ENCODE peak calls at places on chromosomes 2 and 18, in four cellular contexts. C, G, X and P are unnamed samples.

GRCh38 chr18:49690307-49690706 is 123.0 kb downstream of the ACAA2 start:
- DNase-seq in C (peak; percentile 85), G (no peak), X (no peak), P (peak; percentile 98)

GRCh38 chr2:138321458-138321857 is 180.1 kb upstream of the SPOPL start:
- DNase-seq in C (no peak), G (no peak), X (no peak), P (no peak)

GRCh38 chr2:162073776-162074578 is at the start of gene DPP4:
- DNase-seq in C (peak; percentile 18), G (peak; percentile 47), X (peak; percentile 77), P (peak; percentile 20)

GRCh38 chr2:56741601-56742102 is 557.9 kb downstream of the CCDC85A start:
- DNase-seq in C (peak; percentile 93), G (no peak), X (no peak), P (peak; percentile 95)

GRCh38 chr2:74199871-74200305 is 1.5 kb downstream of the MTHFD2 start:
- DNase-seq in C (peak; percentile 20), G (no peak), X (no peak), P (peak; percentile 35)

GRCh38 chr18:4106407-4107033 is 348.6 kb downstream of the DLGAP1 start:
- DNase-seq in C (peak; percentile 58), G (peak; percentile 34), X (peak; percentile 58), P (peak; percentile 67)

GRCh38 chr18:46950064-46950656 is 32.8 kb downstream of the KATNAL2 start:
- DNase-seq in C (peak; percentile 3), G (no peak), X (no peak), P (no peak)

GRCh38 chr2:39469807-39470206 is 32.7 kb upstream of the MAP4K3 start:
- DNase-seq in C (peak; percentile 54), G (no peak), X (peak; percentile 51), P (peak; percentile 43)

GRCh38 chr2:111930875-111931274 is 32.5 kb downstream of the MERTK start:
- DNase-seq in C (peak; percentile 40), G (no peak), X (no peak), P (peak; percentile 87)

GRCh38 chr2:241776336-241777166 is at the start of gene GAL3ST2:
- DNase-seq in C (no peak), G (no peak), X (peak; percentile 77), P (no peak)

GRCh38 chr2:20467789-20468548 is 21.1 kb downstream of the RHOB start:
- DNase-seq in C (no peak), G (no peak), X (no peak), P (no peak)

GRCh38 chr18:59881728-59882685 is 17.8 kb upstream of the PMAIP1 start:
- DNase-seq in C (peak; percentile 56), G (no peak), X (peak; percentile 52), P (peak; percentile 43)

GRCh38 chr2:19349911-19350677 is 8.3 kb downstream of the OSR1 start:
- DNase-seq in C (no peak), G (peak; percentile 36), X (peak; percentile 66), P (no peak)

GRCh38 chr18:54387631-54388030 is 29.9 kb downstream of the C18orf54 start:
- DNase-seq in C (no peak), G (no peak), X (no peak), P (peak; percentile 40)

GRCh38 chr18:33194793-33195192 is 245.7 kb downstream of the CCDC178 start:
- DNase-seq in C (no peak), G (no peak), X (no peak), P (no peak)

GRCh38 chr2:20141056-20141762 is 83.7 kb downstream of the SDC1 start:
- DNase-seq in C (peak; percentile 97), G (no peak), X (peak; percentile 43), P (peak; percentile 99)

GRCh38 chr18:22703883-22704626 is 229.1 kb upstream of the RBBP8 start:
- DNase-seq in C (peak; percentile 56), G (no peak), X (no peak), P (peak; percentile 70)

GRCh38 chr2:96800762-96801463 is 15.2 kb upstream of the CNNM3 start:
- DNase-seq in C (peak; percentile 29), G (peak; percentile 56), X (peak; percentile 85), P (peak; percentile 50)

GRCh38 chr2:227406177-227407031 is 18.7 kb upstream of the SCYGR1 start:
- DNase-seq in C (peak; percentile 97), G (no peak), X (peak; percentile 73), P (peak; percentile 98)

GRCh38 chr2:73250872-73251846 is 17.1 kb downstream of the CCT7 start:
- DNase-seq in C (no peak), G (no peak), X (no peak), P (no peak)

GRCh38 chr2:85680707-85681353 is 12.8 kb upstream of the SFTPB start:
- DNase-seq in C (no peak), G (no peak), X (no peak), P (peak; percentile 24)

GRCh38 chr2:59182249-59182648 is 941.1 kb upstream of the FANCL start:
- DNase-seq in C (peak; percentile 31), G (no peak), X (no peak), P (peak; percentile 23)

GRCh38 chr2:237298323-237299118 is 115.4 kb downstream of the COL6A3 start:
- DNase-seq in C (peak; percentile 95), G (no peak), X (no peak), P (peak; percentile 80)

GRCh38 chr2:18829976-18830375 is 240.6 kb upstream of the NT5C1B start:
- DNase-seq in C (peak; percentile 80), G (no peak), X (no peak), P (peak; percentile 24)

GRCh38 chr2:120445431-120446143 is 99.7 kb downstream of the INHBB start:
- DNase-seq in C (no peak), G (no peak), X (no peak), P (peak; percentile 16)

GRCh38 chr2:240670950-240671349 is 11.7 kb downstream of the AQP12B start:
- DNase-seq in C (no peak), G (no peak), X (no peak), P (no peak)

GRCh38 chr2:240672701-240673190 is 9.9 kb downstream of the AQP12B start:
- DNase-seq in C (no peak), G (no peak), X (no peak), P (no peak)

GRCh38 chr2:240670402-240670801 is 12.3 kb downstream of the AQP12B start:
- DNase-seq in C (no peak), G (no peak), X (no peak), P (no peak)

GRCh38 chr2:240672076-240672700 is 10.5 kb downstream of the AQP12B start:
- DNase-seq in C (no peak), G (no peak), X (no peak), P (no peak)
- H3K4me3 ChIP-seq in C (no peak overlapping the region), G (no peak overlapping the region), X (no peak overlapping the region), P (no peak overlapping the region)

DNA sequence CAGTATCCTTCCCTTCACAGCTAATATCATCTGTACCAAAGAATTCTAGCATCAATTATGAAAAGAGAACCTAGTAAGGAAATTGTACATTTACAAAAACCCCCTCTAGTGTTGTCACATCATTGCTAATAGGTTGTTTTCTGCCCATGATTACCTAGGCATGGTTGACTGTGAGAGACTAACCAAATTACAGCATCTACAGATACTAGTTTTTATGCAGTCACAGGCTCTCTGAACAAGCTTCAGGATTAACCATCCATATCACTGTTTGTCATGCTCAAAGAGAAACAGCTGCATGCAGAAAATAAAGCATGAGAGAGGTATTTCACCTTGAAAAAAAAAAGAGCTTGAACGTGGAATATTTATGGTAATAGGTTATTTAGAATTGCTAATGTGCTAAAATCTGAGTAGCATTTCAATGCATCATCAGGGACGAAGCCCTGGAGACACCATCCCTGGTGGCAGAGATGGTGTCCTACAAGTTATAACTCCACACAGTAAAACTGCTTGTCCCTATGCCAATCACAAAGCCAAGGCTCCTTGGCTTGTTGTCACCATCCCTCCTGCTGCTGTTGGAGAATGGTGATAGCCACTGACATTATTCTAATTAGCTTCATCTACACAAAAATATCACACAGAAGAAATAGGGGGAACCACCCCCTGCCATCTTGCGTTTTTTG is 5.4 kb downstream of the NEB start:
- DNase-seq in C (no peak), G (no peak), X (no peak), P (no peak)
- TF ChIP-seq CTCF in C (no peak), G (no peak), X (no peak), P (no peak)

GRCh38 chr18:80208620-80209019 is 38.7 kb downstream of the PARD6G start:
- DNase-seq in C (no peak), G (no peak), X (no peak), P (no peak)

GRCh38 chr18:80218341-80219227 is 28.7 kb downstream of the PARD6G start:
- DNase-seq in C (no peak), G (no peak), X (no peak), P (no peak)

GRCh38 chr18:80210312-80211083 is 36.8 kb downstream of the PARD6G start:
- DNase-seq in C (no peak), G (no peak), X (no peak), P (no peak)

GRCh38 chr18:80213173-80213572 is 34.1 kb downstream of the PARD6G start:
- DNase-seq in C (no peak), G (no peak), X (no peak), P (no peak)
- H3K4me3 ChIP-seq in C (no peak overlapping the region), G (no peak overlapping the region), X (no peak overlapping the region), P (no peak overlapping the region)

DNA sequence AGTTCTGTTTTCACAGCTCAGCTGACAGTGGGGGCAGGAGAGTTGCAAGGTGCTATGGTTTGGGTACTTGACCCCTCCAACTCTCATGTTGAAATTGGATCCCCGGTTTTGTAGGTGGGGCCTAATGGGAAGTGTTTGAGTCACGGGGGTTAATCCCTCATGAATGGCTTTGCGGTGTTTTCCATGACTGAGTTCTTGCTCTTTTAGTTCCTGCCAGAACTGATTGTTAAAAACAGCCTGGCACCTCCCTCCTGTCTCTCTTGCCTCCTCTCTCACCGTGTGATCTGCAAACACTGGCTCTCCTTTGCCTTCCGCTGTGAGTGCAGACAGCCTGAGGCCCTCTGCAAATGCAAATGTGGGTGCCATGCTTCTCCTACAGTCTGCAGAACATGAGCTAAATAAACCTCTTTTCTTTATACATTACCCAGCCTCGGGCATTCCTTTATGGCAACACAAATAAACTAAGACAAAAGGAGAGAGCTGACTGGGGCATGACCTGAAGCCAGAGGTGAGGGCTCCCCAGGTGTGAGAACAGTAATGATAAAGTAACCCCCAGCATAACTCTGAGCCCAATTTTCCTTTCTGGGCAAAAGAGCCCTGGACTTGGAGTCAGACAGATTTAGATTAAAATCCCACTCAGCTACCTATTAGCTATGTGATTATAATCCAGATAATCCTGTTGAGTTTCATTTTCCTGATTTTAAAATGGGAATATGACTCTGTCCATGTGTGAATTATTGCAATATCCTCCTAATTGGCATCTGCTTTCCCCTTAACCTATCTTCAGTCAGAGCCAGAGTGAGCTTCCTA is 64.9 kb upstream of the CAPN13 start:
- DNase-seq in C (no peak), G (no peak), X (no peak), P (no peak)
- TF ChIP-seq CTCF in C (no peak), G (no peak), X (no peak), P (no peak)